ENCODE peak calls at places on chromosomes 16 and 17, in seven cellular contexts. D, S, A, F, O, X and Z are unnamed samples.

GRCh38 chr17:31417051-31417792 is 25.7 kb downstream of the RAB11FIP4 start:
- DNase-seq in D (no peak), S (no peak), A (no peak), F (no peak), O (no peak), X (no peak), Z (no peak)

GRCh38 chr16:86322840-86323239 is 187.5 kb upstream of the FOXF1 start:
- DNase-seq in D (no peak), S (no peak), A (no peak), F (no peak), O (no peak), X (no peak), Z (no peak)

GRCh38 chr16:76653390-76654026 is 376.3 kb downstream of the CNTNAP4 start:
- DNase-seq in D (no peak), S (no peak), A (peak; percentile 59), F (no peak), O (peak; percentile 32), X (no peak), Z (no peak)

GRCh38 chr17:1323336-1323735 is 43.9 kb downstream of the TRARG1 start:
- DNase-seq in D (no peak), S (no peak), A (no peak), F (no peak), O (no peak), X (no peak), Z (no peak)

GRCh38 chr17:55212880-55213279 is 51.9 kb upstream of the HLF start:
- DNase-seq in D (no peak), S (no peak), A (no peak), F (no peak), O (no peak), X (no peak), Z (no peak)

GRCh38 chr16:4306439-4307214 is 9.2 kb upstream of the GLIS2 start:
- DNase-seq in D (no peak), S (peak; percentile 56), A (peak; percentile 83), F (no peak), O (no peak), X (no peak), Z (no peak)

GRCh38 chr17:42182927-42183734 is 2.1 kb downstream of the HCRT start:
- DNase-seq in D (no peak), S (no peak), A (no peak), F (no peak), O (peak; percentile 58), X (no peak), Z (no peak)

GRCh38 chr17:61833536-61834203 is 29.7 kb downstream of the BRIP1 start:
- DNase-seq in D (no peak), S (no peak), A (no peak), F (no peak), O (peak; percentile 40), X (no peak), Z (no peak)

GRCh38 chr17:514584-514983 is 162.0 kb upstream of the RPH3AL start:
- DNase-seq in D (no peak), S (no peak), A (no peak), F (no peak), O (no peak), X (no peak), Z (no peak)

GRCh38 chr17:48310748-48311213 is 119.2 kb downstream of the SKAP1 start:
- DNase-seq in D (no peak), S (no peak), A (no peak), F (no peak), O (no peak), X (no peak), Z (no peak)

GRCh38 chr17:12510535-12510934 is 155.2 kb upstream of the MYOCD start:
- DNase-seq in D (no peak), S (no peak), A (no peak), F (no peak), O (no peak), X (no peak), Z (no peak)

GRCh38 chr17:6177941-6178694 is 107.9 kb downstream of the WSCD1 start:
- DNase-seq in D (no peak), S (no peak), A (no peak), F (no peak), O (no peak), X (no peak), Z (no peak)

GRCh38 chr17:537133-537532 is 177.5 kb downstream of the VPS53 start:
- DNase-seq in D (no peak), S (no peak), A (no peak), F (no peak), O (no peak), X (no peak), Z (no peak)

GRCh38 chr16:9438991-9439390 is 347.5 kb downstream of the HAPSTR1 start:
- DNase-seq in D (no peak), S (no peak), A (no peak), F (no peak), O (no peak), X (no peak), Z (no peak)
- H3K27ac ChIP-seq in D (no peak overlapping the region), S (no peak overlapping the region), A (no peak overlapping the region), F (no peak overlapping the region), O (no peak overlapping the region), X (no peak overlapping the region), Z (no peak overlapping the region)

DNA sequence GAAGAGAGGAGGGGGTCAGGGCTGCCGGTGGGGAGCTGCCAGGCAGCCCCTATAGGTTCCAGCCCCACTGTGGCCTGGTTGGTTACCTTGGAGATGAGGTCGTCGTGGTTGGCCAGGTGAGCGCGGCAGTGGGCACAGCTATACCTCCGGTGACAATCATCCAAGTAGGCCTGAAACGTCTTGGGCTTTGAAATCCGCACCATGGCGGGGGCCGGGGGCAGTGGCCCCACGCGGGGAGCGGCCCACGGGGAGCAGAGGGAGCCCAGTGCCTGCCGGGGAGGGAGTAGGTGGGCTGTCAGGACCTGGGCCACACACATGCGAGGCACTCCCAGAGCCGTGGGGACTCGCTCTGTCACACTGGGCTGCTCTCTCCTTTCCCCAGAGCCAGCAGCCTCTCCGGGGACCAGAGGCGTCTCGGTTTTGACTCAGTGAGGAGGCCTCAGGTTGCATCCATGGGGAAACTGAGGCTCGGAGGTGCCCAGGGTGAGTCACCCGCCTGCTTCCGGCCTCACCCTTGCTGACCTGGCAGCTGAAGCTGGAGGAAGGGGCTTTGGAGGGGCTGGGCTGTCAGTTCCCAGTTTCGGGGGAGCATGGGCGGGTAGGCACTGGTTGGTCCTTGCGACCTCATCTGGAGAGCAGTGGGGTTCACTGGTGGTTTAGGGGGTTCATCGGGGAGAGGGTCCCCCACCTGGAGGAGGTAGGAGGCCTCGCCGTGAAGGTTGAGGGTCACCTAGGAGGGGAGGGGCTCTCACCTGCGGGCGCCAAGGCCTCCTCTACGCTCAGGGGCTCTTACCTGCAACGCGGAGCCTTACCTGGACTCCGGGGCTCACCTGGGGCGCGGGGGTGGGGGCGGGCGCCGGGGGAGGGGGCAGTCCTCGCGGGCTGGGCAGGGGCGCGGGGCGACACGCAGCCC is 591 bp downstream of the YPEL3 start:
- DNase-seq in D (no peak), S (peak; percentile 29), A (no peak), F (peak; percentile 38), O (no peak), X (no peak), Z (peak; percentile 39)
- H3K4me1 ChIP-seq in D (peaks cover 17% of the 10 kb centered on the region), S (peaks cover 3% of the 10 kb centered on the region), A (peaks cover 35% of the 10 kb centered on the region), F (peaks cover 25% of the 10 kb centered on the region), O (peaks cover 17% of the 10 kb centered on the region), X (peaks cover 54% of the 10 kb centered on the region), Z (peaks cover 44% of the 10 kb centered on the region)

GRCh38 chr17:7309628-7310027 is 2.2 kb downstream of the EIF5A start:
- DNase-seq in D (no peak), S (no peak), A (no peak), F (no peak), O (no peak), X (no peak), Z (no peak)
- H3K27ac ChIP-seq in D (no peak overlapping the region), S (peak overlapping the region; percentile 100), A (peak overlapping the region; percentile 95), F (peak overlapping the region; percentile 100), O (no peak overlapping the region), X (peak overlapping the region; percentile 99), Z (peak overlapping the region; percentile 99)

DNA sequence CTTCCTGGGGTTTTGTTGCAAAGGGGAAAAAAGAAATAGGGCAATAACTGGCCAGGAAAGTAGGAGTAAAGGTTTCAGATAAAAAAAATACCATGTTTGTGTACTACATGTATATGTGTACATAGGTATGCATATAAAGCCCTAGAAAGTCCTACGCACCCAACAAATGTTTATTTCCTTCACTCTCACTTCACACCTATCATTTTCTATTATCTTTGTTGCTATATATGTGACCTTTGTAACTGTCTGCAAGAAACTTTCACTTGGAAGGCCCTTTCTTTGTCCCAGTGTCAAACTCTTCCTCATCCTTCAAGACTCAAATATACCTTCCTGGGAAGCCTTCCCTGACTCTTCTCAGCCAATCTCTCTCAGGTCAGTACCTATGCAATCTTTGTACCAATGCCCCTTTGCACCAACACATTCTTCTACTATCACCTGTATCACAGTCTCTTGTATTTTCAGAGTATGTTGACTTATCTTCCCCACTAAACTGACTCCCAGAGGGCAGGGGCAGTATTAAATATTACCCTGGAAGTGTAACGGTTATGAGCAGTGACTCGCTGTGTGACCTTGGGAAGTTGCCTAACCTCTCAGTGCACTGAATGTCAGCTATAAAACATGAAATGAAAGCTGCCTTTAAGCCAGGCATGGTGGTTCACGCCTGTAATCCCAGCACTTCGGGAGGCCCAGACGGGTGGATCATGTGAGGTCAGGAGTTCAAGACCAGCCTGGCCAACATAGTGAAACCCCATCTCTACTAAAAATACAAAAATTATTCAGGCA is 6.5 kb downstream of the XPO6 start:
- DNase-seq in D (no peak), S (no peak), A (no peak), F (no peak), O (no peak), X (no peak), Z (no peak)
- H3K4me1 ChIP-seq in D (no peaks in the 10 kb centered on the region), S (no peaks in the 10 kb centered on the region), A (peaks cover 36% of the 10 kb centered on the region), F (peaks cover 3% of the 10 kb centered on the region), O (peaks cover 17% of the 10 kb centered on the region), X (peaks cover 23% of the 10 kb centered on the region), Z (peaks cover 68% of the 10 kb centered on the region)

DNA sequence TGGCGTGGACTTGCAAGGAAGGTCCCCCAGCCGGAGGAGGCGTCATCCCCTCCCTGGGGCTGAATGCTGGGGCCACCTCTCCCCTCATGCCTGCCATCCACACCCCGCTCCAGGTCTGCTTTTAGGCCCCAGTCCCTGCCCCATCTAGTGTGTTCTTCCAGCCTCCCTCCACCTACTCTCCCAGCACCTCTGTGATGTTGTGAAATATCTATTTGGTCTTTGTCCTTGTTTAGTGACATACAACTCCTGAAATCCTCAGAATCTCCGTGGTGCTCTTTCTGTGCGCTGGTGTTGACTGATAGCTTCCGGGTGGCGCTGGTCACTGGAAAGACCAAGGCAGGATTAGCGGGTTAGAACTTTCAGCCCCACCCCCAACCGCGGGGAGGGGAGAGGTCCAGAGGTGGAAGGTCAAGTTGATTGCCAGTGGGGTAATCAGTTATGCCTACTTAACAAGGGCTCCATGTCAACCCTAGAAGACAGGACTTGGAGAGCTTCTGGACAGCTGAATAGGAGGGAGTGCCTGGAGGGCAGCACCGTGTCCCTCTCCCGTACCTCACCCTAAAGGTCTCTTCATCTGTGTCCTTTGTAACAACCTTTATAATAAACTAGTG is 10.1 kb downstream of the TBC1D24 start:
- DNase-seq in D (no peak), S (no peak), A (no peak), F (no peak), O (no peak), X (no peak), Z (no peak)
- H3K27ac ChIP-seq in D (peak overlapping the region; percentile 90), S (no peak overlapping the region), A (no peak overlapping the region), F (no peak overlapping the region), O (no peak overlapping the region), X (peak overlapping the region; percentile 75), Z (no peak overlapping the region)